ENCODE peak calls at places on chromosomes 13 and 19, in four cellular contexts. W, E, I and G are unnamed samples.

GRCh38 chr13:48535791-48536190 is 2.9 kb upstream of the RCBTB2 start:
- DNase-seq in W (no peak), E (no peak), I (no peak), G (no peak)

GRCh38 chr19:13843104-13843921 is 33.6 kb upstream of the NANOS3 start:
- DNase-seq in W (peak), E (peak), I (no peak), G (no peak)

GRCh38 chr13:105591308-105591707 is 944.2 kb downstream of the EFNB2 start:
- DNase-seq in W (no peak), E (no peak), I (no peak), G (no peak)

GRCh38 chr19:10291554-10292205 is 1.9 kb downstream of the ICAM5 start:
- DNase-seq in W (no peak), E (no peak), I (no peak), G (no peak)

GRCh38 chr19:8831373-8831772 is 731 bp downstream of the ZNF558 start:
- DNase-seq in W (no peak), E (no peak), I (no peak), G (no peak)

GRCh38 chr13:108220042-108220441 is 1.9 kb downstream of the ABHD13 start:
- DNase-seq in W (no peak), E (no peak), I (no peak), G (no peak)

GRCh38 chr19:31110331-31110730 is 238.9 kb downstream of the TSHZ3 start:
- DNase-seq in W (no peak), E (no peak), I (no peak), G (peak)

GRCh38 chr19:53308339-53308811 is 25.2 kb upstream of the ZNF845 start:
- DNase-seq in W (peak), E (no peak), I (peak), G (peak)

GRCh38 chr13:30615851-30616311 is 1.8 kb upstream of the USPL1 start:
- DNase-seq in W (peak), E (no peak), I (no peak), G (peak)

GRCh38 chr19:1467228-1467511 is 11.8 kb downstream of the C19orf25 start:
- DNase-seq in W (no peak), E (no peak), I (no peak), G (no peak)

GRCh38 chr19:45128109-45128508 is 32.7 kb downstream of the NKPD1 start:
- DNase-seq in W (no peak), E (no peak), I (no peak), G (no peak)